ENCODE peak calls at places on chromosome 12, in ten cellular contexts. M is astrocyte, H is testis, P is tibial artery, C is psoas muscle, Y is tibial nerve, R is MM.1S, O is fibroblast of lung, X is mammary epithelial cell, B is kidney. W is an unnamed sample.

GRCh38 chr12:80627773-80628172 is 79.7 kb upstream of the MYF6 start:
- DNase-seq in R (no peak), O (peak; percentile 97), H (no peak), C (no peak), Y (no peak), X (peak; percentile 57), M (peak; percentile 85), P (no peak), B (no peak), W (no peak)

GRCh38 chr12:66398931-66399625 is 96.8 kb downstream of the HELB start:
- DNase-seq in C (peak; percentile 44), H (no peak), M (peak; percentile 4), O (peak; percentile 14), P (no peak), R (peak; percentile 38), B (no peak), Y (no peak), X (no peak), W (no peak)

GRCh38 chr12:13592063-13592942 is 389.1 kb downstream of the GRIN2B start:
- DNase-seq in X (peak; percentile 68), R (no peak), M (no peak), C (no peak), H (no peak), Y (no peak), B (no peak), P (no peak), O (no peak), W (no peak)

GRCh38 chr12:123094349-123095073 is 56.4 kb downstream of the PITPNM2 start:
- DNase-seq in O (peak; percentile 91), M (peak; percentile 71), C (peak; percentile 81), B (no peak), P (peak; percentile 91), H (peak; percentile 34), X (peak; percentile 78), R (no peak), Y (peak; percentile 21), W (no peak)

GRCh38 chr12:14716848-14717444 is 20.5 kb upstream of the GUCY2C start:
- DNase-seq in Y (peak; percentile 44), R (peak; percentile 36), B (no peak), M (peak; percentile 8), H (peak; percentile 66), P (no peak), C (no peak), O (peak; percentile 57), X (peak; percentile 42), W (no peak)

GRCh38 chr12:59077153-59077930 is 157.0 kb upstream of the LRIG3 start:
- DNase-seq in C (no peak), X (peak; percentile 89), Y (no peak), P (no peak), B (no peak), R (no peak), H (no peak), O (peak; percentile 42), M (no peak), W (no peak)

GRCh38 chr12:116736962-116737773 is 701 bp downstream of the SPRING1 start:
- DNase-seq in R (no peak), P (no peak), C (no peak), X (peak; percentile 12), H (no peak), B (no peak), M (no peak), Y (no peak), O (no peak), W (no peak)

GRCh38 chr12:65170245-65170881 is 980 bp downstream of the LEMD3 start:
- DNase-seq in B (peak; percentile 90), Y (peak; percentile 36), O (peak; percentile 50), X (peak; percentile 79), M (peak; percentile 50), R (peak; percentile 82), P (peak; percentile 75), H (peak; percentile 74), C (peak; percentile 73), W (peak; percentile 20)

GRCh38 chr12:6461401-6462233 is 8.9 kb downstream of the VAMP1 start:
- DNase-seq in O (no peak), Y (peak; percentile 40), M (no peak), R (peak; percentile 87), C (peak; percentile 65), P (no peak), X (no peak), B (no peak), H (peak; percentile 48), W (no peak)

GRCh38 chr12:94089891-94090290 is 58.5 kb upstream of the PLXNC1 start:
- DNase-seq in B (no peak), H (no peak), R (no peak), P (no peak), O (peak; percentile 47), X (no peak), C (no peak), Y (no peak), M (peak; percentile 66), W (no peak)

GRCh38 chr12:122073815-122074214 is 4.7 kb upstream of the MLXIP start:
- DNase-seq in R (no peak), M (no peak), X (no peak), O (no peak), P (no peak), B (no peak), C (no peak), H (no peak), Y (no peak), W (no peak)

GRCh38 chr12:3365416-3366385 is 125.3 kb upstream of the PRMT8 start:
- DNase-seq in P (no peak), H (peak; percentile 45), O (no peak), R (no peak), C (no peak), B (peak; percentile 77), Y (no peak), X (peak; percentile 53), M (no peak), W (no peak)

GRCh38 chr12:102095677-102096263 is 24.1 kb downstream of the NUP37 start:
- DNase-seq in R (peak; percentile 57), O (peak; percentile 69), C (no peak), P (no peak), Y (no peak), H (no peak), X (peak; percentile 14), M (peak; percentile 8), B (no peak), W (no peak)

GRCh38 chr12:133038310-133038709 is 1.0 kb downstream of the ZNF84 start:
- DNase-seq in P (no peak), Y (no peak), O (no peak), R (no peak), C (no peak), H (no peak), M (no peak), B (no peak), X (no peak), W (no peak)

GRCh38 chr12:114625294-114625851 is 58.6 kb downstream of the TBX3 start:
- DNase-seq in P (no peak), B (no peak), R (peak; percentile 21), X (peak; percentile 26), O (peak; percentile 80), M (peak; percentile 64), Y (no peak), C (no peak), H (peak; percentile 67), W (no peak)

GRCh38 chr12:60494249-60494648 is 898.4 kb downstream of the SLC16A7 start:
- DNase-seq in P (no peak), M (peak; percentile 26), B (no peak), H (no peak), R (peak; percentile 25), O (peak; percentile 74), X (peak; percentile 37), C (no peak), Y (no peak), W (no peak)

DNA sequence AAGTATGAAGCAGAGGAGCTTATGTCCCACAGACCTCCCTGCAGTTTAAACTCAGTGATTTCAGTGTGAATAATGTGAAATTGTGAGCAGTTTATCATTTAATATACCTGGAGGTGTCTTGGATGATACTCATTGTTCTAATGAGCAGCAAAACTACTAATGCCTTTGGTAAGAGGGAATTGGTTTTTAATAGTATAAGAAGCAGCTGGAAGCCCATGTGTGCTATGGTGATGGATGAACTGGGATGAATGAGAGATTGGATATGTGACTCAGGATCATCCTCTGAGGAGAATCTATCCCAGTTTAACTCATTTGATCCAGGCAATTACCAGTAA is 7.1 kb upstream of the CCDC184 start:
- DNase-seq in M (no peak), P (no peak), Y (no peak), C (no peak), X (no peak), B (no peak), R (no peak), O (no peak), H (no peak), W (no peak)
- H3K4me3 ChIP-seq in M (no peak overlapping the region), P (no peak overlapping the region), Y (no peak overlapping the region), C (no peak overlapping the region), X (no peak overlapping the region), B (no peak overlapping the region), R (no peak overlapping the region), O (no peak overlapping the region), H (no peak overlapping the region), W (no peak overlapping the region)

DNA sequence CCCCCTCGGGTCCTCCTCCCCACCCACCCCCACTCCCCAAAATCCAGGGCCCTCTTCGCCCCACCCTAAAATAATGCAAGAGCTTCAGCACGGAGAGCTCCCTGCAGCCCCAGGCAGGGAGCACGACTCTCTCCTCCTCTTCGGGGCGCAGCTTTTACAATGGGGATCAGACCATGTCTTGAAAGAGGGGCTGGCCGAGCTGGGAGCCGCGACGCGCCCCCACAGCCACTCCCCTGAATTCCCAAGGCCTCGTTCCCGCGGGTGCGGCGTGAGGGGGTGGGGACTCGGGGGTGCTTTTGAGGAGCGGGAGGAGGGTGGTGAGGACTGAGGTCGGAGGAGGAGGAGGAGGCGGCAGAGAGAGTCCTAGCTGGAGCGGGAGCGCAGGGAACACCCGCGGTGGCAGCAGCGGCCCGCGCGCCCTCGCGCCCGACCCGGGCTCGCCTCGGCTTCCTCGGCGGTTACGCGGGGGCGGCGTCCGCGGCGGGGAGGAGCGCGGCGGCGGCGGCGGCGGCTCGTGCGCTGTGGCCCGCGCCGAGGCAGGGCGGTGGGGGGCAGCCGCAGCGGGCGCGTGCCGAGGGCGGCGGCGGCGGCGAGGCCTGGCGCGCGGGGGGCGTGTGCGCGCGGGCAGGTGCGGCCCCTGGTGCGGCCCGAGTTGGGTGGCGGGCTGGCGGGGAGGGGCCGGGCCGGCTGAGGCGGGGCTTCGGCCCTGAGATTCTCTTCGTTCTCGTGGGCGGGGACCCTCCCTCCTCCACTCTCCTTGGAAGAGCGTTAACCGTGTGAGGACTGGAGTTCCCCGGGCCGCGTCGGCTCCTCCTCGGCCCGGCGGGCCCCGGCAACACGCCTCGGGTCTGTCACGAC is at the start of gene ANKS1B:
- DNase-seq in R (peak; percentile 48), H (peak; percentile 65), X (peak; percentile 19), P (peak; percentile 75), O (peak; percentile 9), Y (peak; percentile 13), C (peak; percentile 70), M (peak; percentile 49), B (peak; percentile 71), W (peak; percentile 8)
- H3K27ac ChIP-seq in R (no peak within 1 kb of the TSS), H (no peak within 1 kb of the TSS), X (no peak within 1 kb of the TSS), P (peak within 1 kb of the TSS; percentile 88), O (no peak within 1 kb of the TSS), Y (peak within 1 kb of the TSS; percentile 84), C (peak within 1 kb of the TSS; percentile 57), M (no peak within 1 kb of the TSS), B (no peak within 1 kb of the TSS), W (peak within 1 kb of the TSS; percentile 87)

GRCh38 chr12:109572506-109572845 is 828 bp downstream of the MMAB start:
- DNase-seq in Y (no peak), R (no peak), P (no peak), M (no peak), H (no peak), B (no peak), O (no peak), C (no peak), X (no peak), W (no peak)
- TF ChIP-seq CTCF in Y (no peak), R (no peak), P (no peak), M (no peak), H (no peak), B (no peak), O (no peak), C (no peak), X (no peak), W (no peak)

GRCh38 chr12:19572920-19573558 is 133.7 kb downstream of the AEBP2 start:
- DNase-seq in H (peak; percentile 56), B (no peak), M (peak; percentile 47), Y (no peak), C (no peak), R (peak; percentile 46), P (peak; percentile 66), O (peak; percentile 61), X (peak; percentile 49), W (no peak)
- H3K4me3 ChIP-seq in H (peak overlapping the region; percentile 7), B (no peak overlapping the region), M (no peak overlapping the region), Y (no peak overlapping the region), C (no peak overlapping the region), R (no peak overlapping the region), P (no peak overlapping the region), O (no peak overlapping the region), X (no peak overlapping the region), W (no peak overlapping the region)